ENCODE peak calls at places on chromosomes 2 and 18, in six cellular contexts. I, U, Q, J, W and V are unnamed samples.

GRCh38 chr2:138777996-138778395 is 2.2 kb downstream of the NXPH2 start:
- DNase-seq in W (no peak), I (no peak), U (no peak), Q (no peak), J (no peak), V (no peak)

GRCh38 chr18:62954341-62954740 is 239.0 kb downstream of the PHLPP1 start:
- DNase-seq in J (no peak), I (no peak), U (no peak), W (no peak), Q (no peak), V (peak; percentile 85)

GRCh38 chr18:10015941-10016819 is 102.4 kb downstream of the VAPA start:
- DNase-seq in Q (no peak), I (no peak), W (no peak), U (no peak), J (no peak), V (no peak)

GRCh38 chr2:205902041-205902898 is 183.7 kb downstream of the INO80D start:
- DNase-seq in Q (no peak), J (no peak), I (no peak), W (no peak), U (no peak), V (peak; percentile 77)

GRCh38 chr2:27086090-27086721 is 366 bp upstream of the KHK start:
- DNase-seq in J (peak; percentile 100), U (peak; percentile 97), I (peak; percentile 86), Q (peak; percentile 100), W (peak; percentile 100), V (peak; percentile 84)

GRCh38 chr2:237629739-237630138 is 2.4 kb downstream of the LRRFIP1 start:
- DNase-seq in Q (no peak), W (no peak), U (no peak), I (no peak), J (no peak), V (no peak)

GRCh38 chr2:8479298-8479697 is 202.6 kb upstream of the ID2 start:
- DNase-seq in J (no peak), W (no peak), I (no peak), U (no peak), Q (no peak), V (no peak)

GRCh38 chr2:238498188-238498587 is 71.5 kb downstream of the ASB1 start:
- DNase-seq in I (no peak), W (no peak), Q (no peak), J (no peak), U (no peak), V (no peak)

GRCh38 chr2:152686308-152686707 is 31.0 kb downstream of the PRPF40A start:
- DNase-seq in U (no peak), J (no peak), I (no peak), Q (no peak), W (no peak), V (no peak)

GRCh38 chr2:11765501-11765900 is 19.1 kb downstream of the LPIN1 start:
- DNase-seq in W (no peak), U (no peak), Q (no peak), J (no peak), I (no peak), V (no peak)

GRCh38 chr2:47002480-47003381 is 87.1 kb upstream of the MCFD2 start:
- DNase-seq in J (peak; percentile 57), U (no peak), W (no peak), I (no peak), Q (no peak), V (no peak)

GRCh38 chr18:76621184-76621583 is 126.1 kb upstream of the ZNF516 start:
- DNase-seq in Q (no peak), U (no peak), I (no peak), J (no peak), W (no peak), V (peak; percentile 34)

GRCh38 chr2:217223222-217223930 is 363.5 kb upstream of the TNP1 start:
- DNase-seq in I (no peak), W (no peak), U (no peak), Q (peak; percentile 55), J (no peak), V (no peak)

GRCh38 chr2:108927936-108928659 is 60.9 kb downstream of the EDAR start:
- DNase-seq in U (peak; percentile 26), J (peak; percentile 41), W (peak; percentile 8), I (no peak), Q (peak; percentile 33), V (no peak)

GRCh38 chr2:46857871-46858696 is 57.5 kb downstream of the MCFD2 start:
- DNase-seq in U (no peak), J (no peak), Q (no peak), W (no peak), I (no peak), V (no peak)

GRCh38 chr2:132560562-132560961 is 109.4 kb downstream of the LYPD1 start:
- DNase-seq in U (no peak), I (no peak), Q (no peak), W (no peak), J (no peak), V (no peak)

GRCh38 chr2:241239552-241240202 is 51.2 kb downstream of the ANO7 start:
- DNase-seq in W (no peak), Q (no peak), U (no peak), I (no peak), J (no peak), V (no peak)

GRCh38 chr2:121080013-121080772 is 204.8 kb downstream of the TFCP2L1 start:
- DNase-seq in W (peak; percentile 20), Q (peak; percentile 56), J (peak; percentile 87), I (no peak), U (peak; percentile 46), V (no peak)

GRCh38 chr2:8617590-8617989 is 64.3 kb upstream of the ID2 start:
- DNase-seq in W (no peak), Q (no peak), U (no peak), I (no peak), J (no peak), V (no peak)